ENCODE peak calls at places on chromosomes 7 and 10, in seven cellular contexts. One of them, this sample, is unnamed.

GRCh38 chr7:16455591-16455990 is 9.9 kb downstream of the SOSTDC1 start:
- DNase-seq in mammary epithelial cell: no peak
- DNase-seq in fibroblast of lung: no peak
- DNase-seq in left ventricle myocardium inferior: no peak
- DNase-seq in ovary: no peak
- DNase-seq in endothelial cell of umbilical vein: no peak
- DNase-seq in breast epithelium: no peak
- DNase-seq in this sample: no peak

GRCh38 chr7:155252958-155253501 is 44.6 kb upstream of the INSIG1 start:
- DNase-seq in mammary epithelial cell: no peak
- DNase-seq in fibroblast of lung: no peak
- DNase-seq in left ventricle myocardium inferior: no peak
- DNase-seq in ovary: no peak
- DNase-seq in endothelial cell of umbilical vein: no peak
- DNase-seq in breast epithelium: no peak
- DNase-seq in this sample: no peak

GRCh38 chr10:132457328-132458070 is 60.5 kb downstream of the PWWP2B start:
- DNase-seq in mammary epithelial cell: no peak
- DNase-seq in fibroblast of lung: no peak
- DNase-seq in left ventricle myocardium inferior: no peak
- DNase-seq in ovary: no peak
- DNase-seq in endothelial cell of umbilical vein: no peak
- DNase-seq in breast epithelium: no peak
- DNase-seq in this sample: peak

GRCh38 chr7:46838463-46838862 is 743.4 kb downstream of the TNS3 start:
- DNase-seq in mammary epithelial cell: no peak
- DNase-seq in fibroblast of lung: no peak
- DNase-seq in left ventricle myocardium inferior: no peak
- DNase-seq in ovary: no peak
- DNase-seq in endothelial cell of umbilical vein: no peak
- DNase-seq in breast epithelium: no peak
- DNase-seq in this sample: no peak

GRCh38 chr10:116241642-116242405 is 31.2 kb downstream of the GFRA1 start:
- DNase-seq in mammary epithelial cell: no peak
- DNase-seq in fibroblast of lung: peak
- DNase-seq in left ventricle myocardium inferior: no peak
- DNase-seq in ovary: no peak
- DNase-seq in endothelial cell of umbilical vein: no peak
- DNase-seq in breast epithelium: no peak
- DNase-seq in this sample: no peak

GRCh38 chr7:111855161-111855841 is 293.0 kb upstream of the IMMP2L start:
- DNase-seq in mammary epithelial cell: peak
- DNase-seq in fibroblast of lung: peak
- DNase-seq in left ventricle myocardium inferior: no peak
- DNase-seq in ovary: no peak
- DNase-seq in endothelial cell of umbilical vein: peak
- DNase-seq in breast epithelium: no peak
- DNase-seq in this sample: no peak

GRCh38 chr10:11227103-11227502 is 209.4 kb downstream of the CELF2 start:
- DNase-seq in mammary epithelial cell: no peak
- DNase-seq in fibroblast of lung: no peak
- DNase-seq in left ventricle myocardium inferior: no peak
- DNase-seq in ovary: no peak
- DNase-seq in endothelial cell of umbilical vein: no peak
- DNase-seq in breast epithelium: no peak
- DNase-seq in this sample: no peak

GRCh38 chr7:55534262-55534915 is 37.9 kb downstream of the VOPP1 start:
- DNase-seq in mammary epithelial cell: peak
- DNase-seq in fibroblast of lung: peak
- DNase-seq in left ventricle myocardium inferior: no peak
- DNase-seq in ovary: no peak
- DNase-seq in endothelial cell of umbilical vein: no peak
- DNase-seq in breast epithelium: peak
- DNase-seq in this sample: peak

GRCh38 chr10:103610083-103610472 is 116.6 kb downstream of the NEURL1 start:
- DNase-seq in mammary epithelial cell: no peak
- DNase-seq in fibroblast of lung: no peak
- DNase-seq in left ventricle myocardium inferior: no peak
- DNase-seq in ovary: no peak
- DNase-seq in endothelial cell of umbilical vein: no peak
- DNase-seq in breast epithelium: no peak
- DNase-seq in this sample: no peak

GRCh38 chr7:26457702-26458327 is 166.2 kb downstream of the SNX10 start:
- DNase-seq in mammary epithelial cell: no peak
- DNase-seq in fibroblast of lung: no peak
- DNase-seq in left ventricle myocardium inferior: no peak
- DNase-seq in ovary: no peak
- DNase-seq in endothelial cell of umbilical vein: peak
- DNase-seq in breast epithelium: no peak
- DNase-seq in this sample: no peak

GRCh38 chr7:46681865-46682503 is 760.9 kb upstream of the IGFBP3 start:
- DNase-seq in mammary epithelial cell: no peak
- DNase-seq in fibroblast of lung: no peak
- DNase-seq in left ventricle myocardium inferior: peak
- DNase-seq in ovary: peak
- DNase-seq in endothelial cell of umbilical vein: no peak
- DNase-seq in breast epithelium: no peak
- DNase-seq in this sample: peak

GRCh38 chr7:94888542-94888941 is 18.9 kb upstream of the PPP1R9A start:
- DNase-seq in mammary epithelial cell: peak
- DNase-seq in fibroblast of lung: peak
- DNase-seq in left ventricle myocardium inferior: no peak
- DNase-seq in ovary: no peak
- DNase-seq in endothelial cell of umbilical vein: peak
- DNase-seq in breast epithelium: peak
- DNase-seq in this sample: no peak

DNA sequence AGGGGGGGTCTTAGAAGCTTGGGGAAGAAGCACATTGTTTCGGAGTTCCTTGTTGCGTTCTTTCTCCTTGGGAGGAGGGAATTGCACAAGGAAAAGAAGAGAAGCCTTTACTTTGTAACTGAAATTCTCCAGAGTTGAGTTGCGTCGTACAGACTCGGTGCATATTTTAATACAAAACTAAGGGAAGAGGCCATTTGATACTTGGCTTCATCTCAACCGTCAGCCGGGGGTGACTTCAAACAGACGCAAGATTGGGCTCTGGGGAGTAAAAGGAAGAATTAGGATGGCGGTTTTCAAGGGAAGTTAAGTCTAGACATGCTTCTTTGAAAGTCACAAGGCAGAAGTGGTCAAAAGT is 1.5 kb downstream of the PRR15 start:
- DNase-seq in mammary epithelial cell: no peak
- DNase-seq in fibroblast of lung: peak
- DNase-seq in left ventricle myocardium inferior: no peak
- DNase-seq in ovary: no peak
- DNase-seq in endothelial cell of umbilical vein: no peak
- DNase-seq in breast epithelium: no peak
- DNase-seq in this sample: no peak
- H3K27ac ChIP-seq in mammary epithelial cell: peak
- H3K27ac ChIP-seq in fibroblast of lung: no peak
- H3K27ac ChIP-seq in left ventricle myocardium inferior: no peak
- H3K27ac ChIP-seq in ovary: peak
- H3K27ac ChIP-seq in endothelial cell of umbilical vein: no peak
- H3K27ac ChIP-seq in breast epithelium: peak
- H3K27ac ChIP-seq in this sample: peak

GRCh38 chr7:99615989-99616358 is 772 bp upstream of the ZSCAN25 start:
- DNase-seq in mammary epithelial cell: no peak
- DNase-seq in fibroblast of lung: no peak
- DNase-seq in left ventricle myocardium inferior: no peak
- DNase-seq in ovary: no peak
- DNase-seq in endothelial cell of umbilical vein: no peak
- DNase-seq in breast epithelium: no peak
- DNase-seq in this sample: no peak
- H3K27ac ChIP-seq in mammary epithelial cell: no peak
- H3K27ac ChIP-seq in fibroblast of lung: no peak
- H3K27ac ChIP-seq in left ventricle myocardium inferior: peak
- H3K27ac ChIP-seq in ovary: no peak
- H3K27ac ChIP-seq in endothelial cell of umbilical vein: no peak
- H3K27ac ChIP-seq in breast epithelium: no peak
- H3K27ac ChIP-seq in this sample: peak

DNA sequence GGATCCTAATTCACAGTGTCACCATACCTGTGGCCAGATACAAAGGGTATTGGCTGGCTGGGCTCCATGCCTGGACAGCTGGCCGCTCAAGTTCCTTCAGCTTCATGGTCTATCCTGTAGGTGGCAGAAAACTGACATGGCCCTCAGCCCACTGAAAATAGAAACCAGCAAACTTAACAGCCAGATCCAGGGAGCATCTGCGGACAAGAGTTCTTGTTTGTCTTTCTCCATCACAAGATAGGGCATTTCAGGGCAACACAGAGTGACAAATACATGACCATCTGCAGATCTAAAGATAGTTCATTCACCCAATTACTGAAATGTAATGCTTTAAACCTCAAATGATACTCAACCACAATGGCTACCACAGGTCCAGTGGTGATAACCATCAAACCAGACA is 2.8 kb downstream of the SEC31B start:
- DNase-seq in mammary epithelial cell: no peak
- DNase-seq in fibroblast of lung: no peak
- DNase-seq in left ventricle myocardium inferior: no peak
- DNase-seq in ovary: no peak
- DNase-seq in endothelial cell of umbilical vein: no peak
- DNase-seq in breast epithelium: no peak
- DNase-seq in this sample: no peak
- H3K27ac ChIP-seq in mammary epithelial cell: no peak
- H3K27ac ChIP-seq in fibroblast of lung: no peak
- H3K27ac ChIP-seq in left ventricle myocardium inferior: no peak
- H3K27ac ChIP-seq in ovary: no peak
- H3K27ac ChIP-seq in endothelial cell of umbilical vein: no peak
- H3K27ac ChIP-seq in breast epithelium: no peak
- H3K27ac ChIP-seq in this sample: no peak

GRCh38 chr10:100481462-100482081 is 18.8 kb downstream of the WNT8B start:
- DNase-seq in mammary epithelial cell: peak
- DNase-seq in fibroblast of lung: peak
- DNase-seq in left ventricle myocardium inferior: peak
- DNase-seq in ovary: peak
- DNase-seq in endothelial cell of umbilical vein: peak
- DNase-seq in breast epithelium: peak
- DNase-seq in this sample: peak
- H3K27ac ChIP-seq in mammary epithelial cell: no peak
- H3K27ac ChIP-seq in fibroblast of lung: no peak
- H3K27ac ChIP-seq in left ventricle myocardium inferior: no peak
- H3K27ac ChIP-seq in ovary: no peak
- H3K27ac ChIP-seq in endothelial cell of umbilical vein: no peak
- H3K27ac ChIP-seq in breast epithelium: no peak
- H3K27ac ChIP-seq in this sample: no peak

This sample was measured in upper lobe of left lung.